ENCODE peak calls at places on chromosomes 3 and 15, in eight cellular contexts. Z is GM13977; H is hippocampal formation; Q is K562; M is effector memory CD4-positive, alpha-beta T cell; P is H9; B is NCI-H510A treated with DMSO at 0.1 percent for 48 hours; U is HCT116. R is an unnamed sample.
A peak's percentile ranks its signal among the peaks of the same experiment; 100 is the strongest.

GRCh38 chr15:78195735-78196201 is 38.6 kb downstream of the ACSBG1 start:
- DNase-seq in B (peak; percentile 20), Z (peak; percentile 85), Q (peak; percentile 75), P (peak; percentile 65), H (no peak), U (no peak), M (peak; percentile 12), R (peak; percentile 70)

GRCh38 chr3:71061581-71061980 is 521.9 kb downstream of the FOXP1 start:
- DNase-seq in B (no peak), H (no peak), M (no peak), Q (no peak), P (no peak), Z (no peak), U (no peak), R (no peak)

GRCh38 chr3:21484323-21485154 is 266.5 kb downstream of the ZNF385D start:
- DNase-seq in Z (peak; percentile 2), H (peak; percentile 5), P (peak; percentile 79), Q (peak; percentile 26), U (no peak), M (no peak), B (peak; percentile 17), R (peak; percentile 68)

GRCh38 chr3:138093721-138094120 is 21.7 kb downstream of the DZIP1L start:
- DNase-seq in U (no peak), B (no peak), Q (no peak), M (no peak), H (no peak), P (no peak), Z (no peak), R (no peak)

GRCh38 chr3:51735039-51735438 is 28.2 kb downstream of the GRM2 start:
- DNase-seq in U (no peak), P (no peak), Z (no peak), Q (no peak), B (no peak), H (no peak), M (no peak), R (no peak)

GRCh38 chr3:21256932-21257331 is 494.1 kb downstream of the ZNF385D start:
- DNase-seq in Q (no peak), U (no peak), P (no peak), H (no peak), M (no peak), Z (no peak), B (no peak), R (no peak)

GRCh38 chr3:120506828-120507774 is 56.3 kb upstream of the FSTL1 start:
- DNase-seq in M (no peak), H (peak; percentile 10), P (no peak), U (peak; percentile 13), Q (peak; percentile 18), Z (no peak), B (peak; percentile 9), R (peak; percentile 62)

GRCh38 chr3:45790611-45791010 is 5.7 kb downstream of the SLC6A20 start:
- DNase-seq in H (no peak), Z (no peak), B (no peak), P (no peak), Q (no peak), U (no peak), M (no peak), R (no peak)

GRCh38 chr3:138043266-138044029 is 33.5 kb downstream of the CLDN18 start:
- DNase-seq in Q (no peak), B (no peak), P (no peak), H (no peak), Z (no peak), M (no peak), U (no peak), R (no peak)

GRCh38 chr3:55160241-55160877 is 232.5 kb upstream of the LRTM1 start:
- DNase-seq in P (no peak), M (no peak), Q (no peak), Z (no peak), U (no peak), B (no peak), H (no peak), R (no peak)

GRCh38 chr3:12686096-12686495 is 22.2 kb upstream of the RAF1 start:
- DNase-seq in H (no peak), U (no peak), Z (no peak), M (no peak), P (no peak), Q (no peak), B (no peak), R (no peak)

GRCh38 chr3:151918253-151919029 is 45.0 kb downstream of the SUCNR1 start:
- DNase-seq in B (peak; percentile 22), U (peak; percentile 50), Z (peak; percentile 60), P (no peak), M (no peak), Q (peak; percentile 42), H (peak; percentile 38), R (peak; percentile 65)

GRCh38 chr3:34260991-34261365 is 462.5 kb downstream of the PDCD6IP start:
- DNase-seq in Q (no peak), B (no peak), Z (no peak), H (no peak), M (no peak), U (no peak), P (no peak), R (no peak)

GRCh38 chr3:22980346-22980745 is 222.8 kb upstream of the UBE2E2 start:
- DNase-seq in P (no peak), B (no peak), Q (no peak), U (no peak), M (no peak), H (no peak), Z (no peak), R (no peak)

GRCh38 chr3:193620650-193621049 is 27.6 kb downstream of the OPA1 start:
- DNase-seq in U (no peak), Q (no peak), M (no peak), Z (peak; percentile 36), B (no peak), P (no peak), H (no peak), R (peak; percentile 49)

GRCh38 chr15:62779041-62779810 is 263.3 kb upstream of the TPM1 start:
- DNase-seq in B (no peak), U (no peak), P (no peak), H (no peak), Q (no peak), M (no peak), Z (no peak), R (no peak)

GRCh38 chr3:15325228-15325627 is 7.2 kb downstream of the SH3BP5 start:
- DNase-seq in Z (no peak), Q (no peak), U (no peak), P (peak; percentile 56), B (no peak), M (no peak), H (no peak), R (no peak)

GRCh38 chr3:89353465-89353864 is 246.0 kb downstream of the EPHA3 start:
- DNase-seq in Z (no peak), M (no peak), H (no peak), P (no peak), Q (no peak), B (no peak), U (no peak), R (no peak)

GRCh38 chr15:95196176-95196915 is 965.0 kb downstream of the MCTP2 start:
- DNase-seq in H (no peak), M (no peak), U (no peak), Z (no peak), B (no peak), P (no peak), Q (peak; percentile 16), R (no peak)

GRCh38 chr3:193730498-193730897 is 137.5 kb downstream of the OPA1 start:
- DNase-seq in H (no peak), B (no peak), M (no peak), U (no peak), P (no peak), Z (no peak), Q (peak; percentile 3), R (no peak)

GRCh38 chr15:31247404-31247803 is 79.2 kb upstream of the KLF13 start:
- DNase-seq in Q (no peak), P (no peak), U (no peak), M (no peak), Z (no peak), H (no peak), B (no peak), R (no peak)

GRCh38 chr3:125141596-125142417 is 70.7 kb downstream of the SLC12A8 start:
- DNase-seq in Q (no peak), M (peak; percentile 13), H (no peak), P (peak; percentile 77), U (no peak), B (no peak), Z (peak; percentile 79), R (no peak)

GRCh38 chr3:107198522-107199271 is 178.5 kb upstream of the CCDC54 start:
- DNase-seq in P (no peak), U (no peak), H (peak; percentile 62), Z (no peak), B (no peak), M (no peak), Q (no peak), R (no peak)

GRCh38 chr3:108493862-108494261 is 16.5 kb downstream of the MYH15 start:
- DNase-seq in M (no peak), B (no peak), U (peak; percentile 19), Q (no peak), P (peak; percentile 33), Z (no peak), H (no peak), R (peak; percentile 39)

GRCh38 chr3:65597952-65598413 is 440.7 kb downstream of the MAGI1 start:
- DNase-seq in M (no peak), P (peak; percentile 87), Z (no peak), Q (peak; percentile 36), U (no peak), B (no peak), H (peak; percentile 30), R (no peak)

GRCh38 chr15:69758810-69759410 is 306.3 kb downstream of the RPLP1 start:
- DNase-seq in Z (peak; percentile 33), P (no peak), H (no peak), B (no peak), Q (no peak), M (peak; percentile 86), U (no peak), R (no peak)

GRCh38 chr3:53536282-53536681 is 41.9 kb downstream of the CACNA1D start:
- DNase-seq in H (no peak), Z (no peak), M (no peak), B (no peak), P (no peak), Q (no peak), U (no peak), R (no peak)

GRCh38 chr15:64356443-64357040 is 569 bp upstream of the CSNK1G1 start:
- DNase-seq in Q (no peak), M (no peak), B (peak; percentile 85), H (peak; percentile 64), P (no peak), U (peak; percentile 61), Z (no peak), R (peak; percentile 89)

GRCh38 chr15:96340611-96341464 is 10.3 kb downstream of the NR2F2 start:
- DNase-seq in B (peak; percentile 32), P (peak; percentile 82), Z (no peak), M (no peak), U (no peak), Q (no peak), H (peak; percentile 26), R (no peak)

GRCh38 chr15:90948506-90948905 is 6.2 kb upstream of the RCCD1 start:
- DNase-seq in B (no peak), H (no peak), U (no peak), Q (no peak), M (no peak), Z (no peak), P (no peak), R (no peak)

GRCh38 chr3:32626650-32627049 is 56.0 kb upstream of the DYNC1LI1 start:
- DNase-seq in H (no peak), Z (no peak), U (no peak), P (no peak), M (no peak), Q (no peak), B (no peak), R (no peak)

GRCh38 chr15:35211240-35211952 is 126.3 kb upstream of the NANOGP8 start:
- DNase-seq in B (no peak), Q (no peak), Z (no peak), P (no peak), H (no peak), U (no peak), M (no peak), R (no peak)